ENCODE peak calls at places on chromosomes 13 and 19, in seven cellular contexts. B, Q, X, A, I, T and U are unnamed samples.

GRCh38 chr19:55390461-55390880 is 4.7 kb downstream of the RPL28 start:
- DNase-seq in X (no peak), I (no peak), Q (no peak), A (no peak), T (no peak), B (no peak), U (no peak)

GRCh38 chr19:57348136-57348535 is 2.9 kb upstream of the ZNF304 start:
- DNase-seq in A (peak), T (peak), B (no peak), X (no peak), I (no peak), Q (no peak), U (no peak)

GRCh38 chr13:24851546-24851945 is 87.6 kb downstream of the RNF17 start:
- DNase-seq in X (no peak), B (no peak), I (no peak), T (peak), A (no peak), Q (no peak), U (peak)

GRCh38 chr13:20679879-20680278 is 23.6 kb upstream of the IL17D start:
- DNase-seq in X (no peak), T (no peak), I (no peak), Q (no peak), B (no peak), A (no peak), U (no peak)

GRCh38 chr13:101915333-101915732 is 462.9 kb downstream of the ITGBL1 start:
- DNase-seq in Q (no peak), X (no peak), I (no peak), B (no peak), T (no peak), A (no peak), U (no peak)

GRCh38 chr19:15248648-15249559 is 16.7 kb upstream of the EPHX3 start:
- DNase-seq in A (peak), Q (no peak), B (peak), T (peak), I (peak), X (no peak), U (peak)

GRCh38 chr13:78121459-78122348 is 203.1 kb upstream of the EDNRB start:
- DNase-seq in I (peak), X (peak), T (peak), Q (peak), A (peak), B (peak), U (no peak)

GRCh38 chr19:10120538-10121198 is 969 bp upstream of the EIF3G start:
- DNase-seq in A (peak), Q (no peak), B (no peak), I (no peak), T (peak), X (no peak), U (peak)

GRCh38 chr19:411723-412355 is 2.9 kb upstream of the C2CD4C start:
- DNase-seq in B (no peak), T (no peak), Q (no peak), A (no peak), X (no peak), I (no peak), U (no peak)

GRCh38 chr13:52746141-52746540 is 6.5 kb upstream of the CNMD start:
- DNase-seq in I (no peak), Q (no peak), B (no peak), X (no peak), A (no peak), T (no peak), U (no peak)

GRCh38 chr19:9528757-9529336 is 9.6 kb downstream of the ZNF426 start:
- DNase-seq in I (no peak), B (no peak), Q (no peak), A (peak), T (peak), X (peak), U (peak)

GRCh38 chr13:21541980-21542379 is 62.0 kb downstream of the MICU2 start:
- DNase-seq in T (no peak), X (no peak), Q (no peak), B (no peak), I (no peak), A (no peak), U (no peak)

GRCh38 chr19:49488046-49488862 is 846 bp downstream of the RPL13A start:
- DNase-seq in B (no peak), Q (no peak), X (no peak), T (no peak), A (no peak), I (no peak), U (no peak)

GRCh38 chr19:58021541-58022282 is 12.1 kb upstream of the ZSCAN1 start:
- DNase-seq in I (peak), X (peak), B (no peak), T (peak), Q (no peak), A (peak), U (no peak)

GRCh38 chr13:53151692-53152421 is 123.2 kb downstream of the OLFM4 start:
- DNase-seq in I (peak), X (peak), B (peak), A (peak), T (peak), Q (peak), U (peak)

GRCh38 chr13:21511841-21512240 is 52.7 kb upstream of the ZDHHC20 start:
- DNase-seq in A (peak), T (peak), B (no peak), X (no peak), Q (no peak), I (no peak), U (no peak)

GRCh38 chr13:23320926-23321533 is 112.5 kb downstream of the SACS start:
- DNase-seq in X (no peak), I (no peak), B (no peak), T (no peak), Q (no peak), A (no peak), U (no peak)
- H3K4me3 ChIP-seq in X (peak), I (no peak), B (peak), T (no peak), Q (no peak), A (no peak), U (no peak)

GRCh38 chr13:32408999-32409313 is 19.0 kb downstream of the N4BP2L1 start:
- DNase-seq in I (no peak), X (no peak), A (no peak), T (no peak), B (no peak), Q (no peak), U (peak)

GRCh38 chr13:32413284-32413683 is 14.6 kb downstream of the N4BP2L1 start:
- DNase-seq in B (no peak), Q (no peak), A (no peak), I (no peak), X (no peak), T (no peak), U (no peak)

GRCh38 chr13:32407854-32408253 is 20.1 kb downstream of the N4BP2L1 start:
- DNase-seq in T (no peak), A (no peak), B (no peak), Q (no peak), I (no peak), X (no peak), U (no peak)

GRCh38 chr13:32408296-32408998 is 19.5 kb downstream of the N4BP2L1 start:
- DNase-seq in Q (no peak), I (no peak), A (no peak), T (no peak), B (no peak), X (no peak), U (no peak)

GRCh38 chr13:32409561-32410440 is 18.1 kb downstream of the N4BP2L1 start:
- DNase-seq in A (peak), Q (no peak), X (no peak), I (peak), T (peak), B (no peak), U (no peak)
- H3K4me3 ChIP-seq in A (no peak), Q (no peak), X (no peak), I (peak), T (no peak), B (no peak), U (no peak)

GRCh38 chr19:39335168-39335567 is 675 bp downstream of the GMFG start:
- DNase-seq in Q (no peak), I (no peak), A (no peak), T (no peak), X (peak), B (no peak), U (no peak)
- H3K4me3 ChIP-seq in Q (no peak), I (peak), A (no peak), T (no peak), X (peak), B (peak), U (no peak)

GRCh38 chr13:65454403-65454802 is 1775.7 kb downstream of the PCDH9 start:
- DNase-seq in A (no peak), Q (no peak), T (no peak), X (no peak), B (no peak), I (no peak), U (no peak)
- H3K4me3 ChIP-seq in A (no peak), Q (no peak), T (no peak), X (no peak), B (no peak), I (no peak), U (no peak)